ENCODE peak calls at places on chromosome X, in five cellular contexts. One of them, this sample, is unnamed.

GRCh38 chrX:67684136-67684535 is 140.3 kb downstream of the AR start:
- ATAC-seq in right cardiac atrium: no peak
- ATAC-seq in heart right ventricle: no peak
- ATAC-seq in IMR-90: no peak
- ATAC-seq in heart left ventricle: no peak
- ATAC-seq in this sample: no peak

GRCh38 chrX:13220916-13221315 is 98.9 kb downstream of the ATXN3L start:
- ATAC-seq in right cardiac atrium: no peak
- ATAC-seq in heart right ventricle: no peak
- ATAC-seq in IMR-90: peak; percentile 38
- ATAC-seq in heart left ventricle: no peak
- ATAC-seq in this sample: no peak

GRCh38 chrX:13875572-13875971 is 58.7 kb upstream of the GPM6B start:
- ATAC-seq in right cardiac atrium: no peak
- ATAC-seq in heart right ventricle: peak; percentile 37
- ATAC-seq in IMR-90: no peak
- ATAC-seq in heart left ventricle: no peak
- ATAC-seq in this sample: no peak

GRCh38 chrX:17590892-17591740 is 146.2 kb upstream of the SCML1 start:
- ATAC-seq in right cardiac atrium: peak; percentile 88
- ATAC-seq in heart right ventricle: peak; percentile 86
- ATAC-seq in IMR-90: peak; percentile 87
- ATAC-seq in heart left ventricle: peak; percentile 77
- ATAC-seq in this sample: peak; percentile 72

GRCh38 chrX:42771836-42772335 is 6.1 kb downstream of the PPP1R2C start:
- ATAC-seq in right cardiac atrium: no peak
- ATAC-seq in heart right ventricle: no peak
- ATAC-seq in IMR-90: no peak
- ATAC-seq in heart left ventricle: no peak
- ATAC-seq in this sample: no peak

GRCh38 chrX:109889289-109890006 is 113.5 kb upstream of the TMEM164 start:
- ATAC-seq in right cardiac atrium: peak; percentile 69
- ATAC-seq in heart right ventricle: no peak
- ATAC-seq in IMR-90: peak; percentile 56
- ATAC-seq in heart left ventricle: peak; percentile 68
- ATAC-seq in this sample: peak; percentile 46

GRCh38 chrX:37644381-37645305 is 40.9 kb upstream of the XK start:
- ATAC-seq in right cardiac atrium: no peak
- ATAC-seq in heart right ventricle: no peak
- ATAC-seq in IMR-90: no peak
- ATAC-seq in heart left ventricle: no peak
- ATAC-seq in this sample: no peak

GRCh38 chrX:74865725-74866124 is 59.5 kb downstream of the NEXMIF start:
- ATAC-seq in right cardiac atrium: no peak
- ATAC-seq in heart right ventricle: no peak
- ATAC-seq in IMR-90: no peak
- ATAC-seq in heart left ventricle: no peak
- ATAC-seq in this sample: no peak

GRCh38 chrX:14899607-14900006 is 26.4 kb downstream of the MOSPD2 start:
- ATAC-seq in right cardiac atrium: peak; percentile 82
- ATAC-seq in heart right ventricle: peak; percentile 70
- ATAC-seq in IMR-90: peak; percentile 56
- ATAC-seq in heart left ventricle: peak; percentile 64
- ATAC-seq in this sample: no peak

GRCh38 chrX:134377537-134377936 is 82.4 kb upstream of the HPRT1 start:
- ATAC-seq in right cardiac atrium: no peak
- ATAC-seq in heart right ventricle: no peak
- ATAC-seq in IMR-90: no peak
- ATAC-seq in heart left ventricle: no peak
- ATAC-seq in this sample: no peak

GRCh38 chrX:21747523-21747922 is 10.4 kb downstream of the SMPX start:
- ATAC-seq in right cardiac atrium: peak; percentile 82
- ATAC-seq in heart right ventricle: peak; percentile 81
- ATAC-seq in IMR-90: no peak
- ATAC-seq in heart left ventricle: peak; percentile 61
- ATAC-seq in this sample: no peak

GRCh38 chrX:30283456-30284200 is 25.6 kb downstream of the NR0B1 start:
- ATAC-seq in right cardiac atrium: no peak
- ATAC-seq in heart right ventricle: no peak
- ATAC-seq in IMR-90: peak; percentile 90
- ATAC-seq in heart left ventricle: no peak
- ATAC-seq in this sample: peak; percentile 74

GRCh38 chrX:17007134-17007768 is 60.8 kb downstream of the REPS2 start:
- ATAC-seq in right cardiac atrium: no peak
- ATAC-seq in heart right ventricle: no peak
- ATAC-seq in IMR-90: no peak
- ATAC-seq in heart left ventricle: no peak
- ATAC-seq in this sample: no peak

GRCh38 chrX:5117816-5118215 is 1110.9 kb downstream of the NLGN4X start:
- ATAC-seq in right cardiac atrium: no peak
- ATAC-seq in heart right ventricle: no peak
- ATAC-seq in IMR-90: no peak
- ATAC-seq in heart left ventricle: no peak
- ATAC-seq in this sample: no peak

GRCh38 chrX:123422875-123423274 is 238.8 kb downstream of the GRIA3 start:
- ATAC-seq in right cardiac atrium: no peak
- ATAC-seq in heart right ventricle: no peak
- ATAC-seq in IMR-90: peak; percentile 65
- ATAC-seq in heart left ventricle: peak; percentile 44
- ATAC-seq in this sample: no peak

GRCh38 chrX:27815209-27815608 is 7.4 kb downstream of the MAGEB10 start:
- ATAC-seq in right cardiac atrium: no peak
- ATAC-seq in heart right ventricle: no peak
- ATAC-seq in IMR-90: peak; percentile 51
- ATAC-seq in heart left ventricle: no peak
- ATAC-seq in this sample: no peak

GRCh38 chrX:79081895-79082512 is 62.5 kb upstream of the GPR174 start:
- ATAC-seq in right cardiac atrium: peak; percentile 41
- ATAC-seq in heart right ventricle: no peak
- ATAC-seq in IMR-90: peak; percentile 62
- ATAC-seq in heart left ventricle: peak; percentile 59
- ATAC-seq in this sample: no peak

GRCh38 chrX:15128838-15129237 is 141.0 kb downstream of the ASB9 start:
- ATAC-seq in right cardiac atrium: no peak
- ATAC-seq in heart right ventricle: no peak
- ATAC-seq in IMR-90: no peak
- ATAC-seq in heart left ventricle: no peak
- ATAC-seq in this sample: no peak

GRCh38 chrX:10008483-10009056 is 41.4 kb downstream of the CLDN34 start:
- ATAC-seq in right cardiac atrium: no peak
- ATAC-seq in heart right ventricle: no peak
- ATAC-seq in IMR-90: no peak
- ATAC-seq in heart left ventricle: no peak
- ATAC-seq in this sample: no peak

GRCh38 chrX:40420899-40421729 is 159.7 kb upstream of the ATP6AP2 start:
- ATAC-seq in right cardiac atrium: peak; percentile 78
- ATAC-seq in heart right ventricle: peak; percentile 67
- ATAC-seq in IMR-90: no peak
- ATAC-seq in heart left ventricle: peak; percentile 79
- ATAC-seq in this sample: no peak

GRCh38 chrX:13305091-13305490 is 14.8 kb downstream of the ATXN3L start:
- ATAC-seq in right cardiac atrium: no peak
- ATAC-seq in heart right ventricle: no peak
- ATAC-seq in IMR-90: no peak
- ATAC-seq in heart left ventricle: no peak
- ATAC-seq in this sample: no peak

GRCh38 chrX:30889147-30890125 is at the start of gene TAB3:
- ATAC-seq in right cardiac atrium: peak; percentile 98
- ATAC-seq in heart right ventricle: peak; percentile 96
- ATAC-seq in IMR-90: peak; percentile 96
- ATAC-seq in heart left ventricle: peak; percentile 96
- ATAC-seq in this sample: peak; percentile 97

GRCh38 chrX:40446927-40447326 is 133.8 kb upstream of the ATP6AP2 start:
- ATAC-seq in right cardiac atrium: peak; percentile 62
- ATAC-seq in heart right ventricle: no peak
- ATAC-seq in IMR-90: no peak
- ATAC-seq in heart left ventricle: no peak
- ATAC-seq in this sample: peak; percentile 34

GRCh38 chrX:151789179-151789800 is 54.7 kb downstream of the CNGA2 start:
- ATAC-seq in right cardiac atrium: peak; percentile 80
- ATAC-seq in heart right ventricle: peak; percentile 79
- ATAC-seq in IMR-90: no peak
- ATAC-seq in heart left ventricle: peak; percentile 79
- ATAC-seq in this sample: peak; percentile 72

GRCh38 chrX:151791961-151792360 is 57.4 kb downstream of the CNGA2 start:
- ATAC-seq in right cardiac atrium: no peak
- ATAC-seq in heart right ventricle: no peak
- ATAC-seq in IMR-90: no peak
- ATAC-seq in heart left ventricle: no peak
- ATAC-seq in this sample: no peak

GRCh38 chrX:151793886-151794285 is 59.3 kb downstream of the CNGA2 start:
- ATAC-seq in right cardiac atrium: no peak
- ATAC-seq in heart right ventricle: no peak
- ATAC-seq in IMR-90: no peak
- ATAC-seq in heart left ventricle: no peak
- ATAC-seq in this sample: no peak

GRCh38 chrX:151790421-151791160 is 56.0 kb downstream of the CNGA2 start:
- ATAC-seq in right cardiac atrium: no peak
- ATAC-seq in heart right ventricle: no peak
- ATAC-seq in IMR-90: no peak
- ATAC-seq in heart left ventricle: no peak
- ATAC-seq in this sample: no peak

GRCh38 chrX:151792505-151792904 is 58.0 kb downstream of the CNGA2 start:
- ATAC-seq in right cardiac atrium: no peak
- ATAC-seq in heart right ventricle: no peak
- ATAC-seq in IMR-90: no peak
- ATAC-seq in heart left ventricle: no peak
- ATAC-seq in this sample: no peak
- H3K9me3 ChIP-seq in right cardiac atrium: no peaks in the 10 kb centered on the region
- H3K9me3 ChIP-seq in heart right ventricle: no peaks in the 10 kb centered on the region
- H3K9me3 ChIP-seq in IMR-90: peaks cover 10% of the 10 kb centered on the region
- H3K9me3 ChIP-seq in heart left ventricle: no peaks in the 10 kb centered on the region
- H3K9me3 ChIP-seq in this sample: no peaks in the 10 kb centered on the region

DNA sequence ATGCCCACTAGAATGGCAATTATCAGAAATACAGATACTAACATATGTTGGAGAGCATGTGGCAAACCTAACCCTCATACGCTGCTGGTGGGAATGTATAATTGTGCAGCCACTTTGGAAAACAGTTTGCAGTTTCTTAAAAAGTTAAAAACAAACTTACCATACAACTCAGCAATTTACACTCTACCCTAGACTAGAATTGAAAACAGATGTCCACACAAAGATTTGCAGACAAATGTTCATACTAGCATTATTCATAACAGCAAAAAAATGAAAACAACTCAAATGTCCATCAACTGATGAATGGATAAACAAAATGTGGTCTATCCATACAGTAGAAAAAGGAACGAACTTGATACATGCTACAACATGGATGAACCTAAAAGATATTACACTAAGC is 64.4 kb downstream of the SLC9A7 start:
- ATAC-seq in right cardiac atrium: no peak
- ATAC-seq in heart right ventricle: no peak
- ATAC-seq in IMR-90: no peak
- ATAC-seq in heart left ventricle: no peak
- ATAC-seq in this sample: no peak
- H3K9me3 ChIP-seq in right cardiac atrium: no peaks in the 10 kb centered on the region
- H3K9me3 ChIP-seq in heart right ventricle: no peaks in the 10 kb centered on the region
- H3K9me3 ChIP-seq in IMR-90: no peaks in the 10 kb centered on the region
- H3K9me3 ChIP-seq in heart left ventricle: no peaks in the 10 kb centered on the region
- H3K9me3 ChIP-seq in this sample: no peaks in the 10 kb centered on the region

GRCh38 chrX:19924285-19924684 is 36.9 kb upstream of the SH3KBP1 start:
- ATAC-seq in right cardiac atrium: no peak
- ATAC-seq in heart right ventricle: no peak
- ATAC-seq in IMR-90: no peak
- ATAC-seq in heart left ventricle: no peak
- ATAC-seq in this sample: no peak
- H3K9me3 ChIP-seq in right cardiac atrium: no peaks in the 10 kb centered on the region
- H3K9me3 ChIP-seq in heart right ventricle: no peaks in the 10 kb centered on the region
- H3K9me3 ChIP-seq in IMR-90: no peaks in the 10 kb centered on the region
- H3K9me3 ChIP-seq in heart left ventricle: no peaks in the 10 kb centered on the region
- H3K9me3 ChIP-seq in this sample: no peaks in the 10 kb centered on the region

DNA sequence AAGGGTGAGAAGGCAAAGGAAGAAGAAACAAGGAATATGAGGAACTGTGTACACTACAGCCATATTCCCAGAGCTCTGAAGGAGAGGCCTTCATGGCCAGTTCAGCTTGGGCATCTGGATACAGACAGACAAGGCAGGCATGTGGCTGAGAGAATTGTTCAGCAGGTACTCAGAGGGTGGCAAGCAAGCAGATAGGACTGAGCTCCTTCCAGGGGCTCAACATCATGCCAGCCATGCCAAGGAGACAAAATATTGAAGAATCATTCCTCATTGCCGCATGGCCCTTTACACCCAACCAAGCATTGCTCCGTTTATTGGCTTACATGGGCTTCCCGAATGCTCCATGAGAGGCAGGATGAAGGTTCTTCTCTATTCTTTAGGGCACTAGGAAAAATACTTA is 78.5 kb upstream of the EFNB1 start:
- ATAC-seq in right cardiac atrium: no peak
- ATAC-seq in heart right ventricle: no peak
- ATAC-seq in IMR-90: no peak
- ATAC-seq in heart left ventricle: no peak
- ATAC-seq in this sample: no peak
- H3K9me3 ChIP-seq in right cardiac atrium: no peaks in the 10 kb centered on the region
- H3K9me3 ChIP-seq in heart right ventricle: no peaks in the 10 kb centered on the region
- H3K9me3 ChIP-seq in IMR-90: peaks cover 4% of the 10 kb centered on the region
- H3K9me3 ChIP-seq in heart left ventricle: no peaks in the 10 kb centered on the region
- H3K9me3 ChIP-seq in this sample: no peaks in the 10 kb centered on the region